ENCODE peak calls at places on chromosomes 16 and 17, in ten cellular contexts. N is left cardiac atrium; K is stimulated activated CD8-positive, alpha-beta memory T cell treated with anti-CD3 and anti-CD28 coated beads, Interleukin-4, amount 100 ng/mL, for 24 hours; Z is activated naive CD4-positive, alpha-beta T cell; D is activated naive CD8-positive, alpha-beta T cell treated with anti-CD3 and anti-CD28 coated beads, Interleukin-2, amount 50 U/mL, for 24 hours; A is NCI-H1092 treated with DMSO at 0.1 percent for 48 hours; V is NAMALWA; H is cardiac muscle cell; W is GM18507; E is stromal cell of bone marrow. I is an unnamed sample.

GRCh38 chr17:68019336-68019674 is 16.2 kb upstream of the KPNA2 start:
- DNase-seq in N (no peak), K (no peak), Z (no peak), D (no peak), A (no peak), V (no peak), H (no peak), W (no peak), E (no peak), I (peak)

GRCh38 chr17:28340374-28340773 is 4.8 kb downstream of the TNFAIP1 start:
- DNase-seq in N (no peak), K (no peak), Z (no peak), D (no peak), A (no peak), V (no peak), H (no peak), W (no peak), E (no peak), I (no peak)

GRCh38 chr16:50879873-50880695 is 138.2 kb downstream of the CYLD start:
- DNase-seq in N (no peak), K (no peak), Z (no peak), D (no peak), A (peak), V (no peak), H (no peak), W (no peak), E (no peak), I (no peak)

GRCh38 chr16:34803683-34804416 is 1344.4 kb downstream of the TP53TG3F start:
- DNase-seq in N (no peak), K (no peak), Z (no peak), D (no peak), A (no peak), V (no peak), H (no peak), W (no peak), E (no peak), I (no peak)

GRCh38 chr16:66226762-66227161 is 139.7 kb upstream of the CDH5 start:
- DNase-seq in N (peak), K (no peak), Z (no peak), D (no peak), A (no peak), V (no peak), H (no peak), W (no peak), E (no peak), I (no peak)

GRCh38 chr16:53435066-53435688 is 906 bp downstream of the RBL2 start:
- DNase-seq in N (peak), K (peak), Z (peak), D (peak), A (peak), V (peak), H (peak), W (peak), E (peak), I (peak)

GRCh38 chr16:12586701-12587100 is 217.0 kb downstream of the CPPED1 start:
- DNase-seq in N (no peak), K (no peak), Z (no peak), D (no peak), A (no peak), V (no peak), H (no peak), W (no peak), E (no peak), I (no peak)

GRCh38 chr17:37696366-37696765 is 48.5 kb downstream of the HNF1B start:
- DNase-seq in N (no peak), K (no peak), Z (no peak), D (no peak), A (no peak), V (no peak), H (no peak), W (no peak), E (no peak), I (no peak)

GRCh38 chr16:76696876-76697275 is 419.7 kb downstream of the CNTNAP4 start:
- DNase-seq in N (no peak), K (no peak), Z (no peak), D (no peak), A (no peak), V (no peak), H (no peak), W (no peak), E (no peak), I (no peak)

GRCh38 chr16:68369168-68369567 is 58.3 kb downstream of the PRMT7 start:
- DNase-seq in N (no peak), K (no peak), Z (no peak), D (no peak), A (no peak), V (no peak), H (no peak), W (no peak), E (no peak), I (no peak)

GRCh38 chr16:79698341-79698753 is 97.8 kb upstream of the MAF start:
- DNase-seq in N (peak), K (no peak), Z (no peak), D (no peak), A (no peak), V (no peak), H (peak), W (no peak), E (peak), I (peak)

GRCh38 chr16:83215417-83216001 is 588.7 kb downstream of the CDH13 start:
- DNase-seq in N (no peak), K (peak), Z (no peak), D (peak), A (no peak), V (peak), H (peak), W (peak), E (no peak), I (peak)

GRCh38 chr17:33389506-33390141 is 96.5 kb upstream of the ASIC2 start:
- DNase-seq in N (no peak), K (no peak), Z (no peak), D (no peak), A (no peak), V (no peak), H (peak), W (no peak), E (no peak), I (no peak)

GRCh38 chr16:90041896-90042473 is 22.7 kb upstream of the DBNDD1 start:
- DNase-seq in N (no peak), K (no peak), Z (no peak), D (no peak), A (no peak), V (no peak), H (no peak), W (no peak), E (no peak), I (no peak)

GRCh38 chr16:30581462-30581861 is 4.0 kb downstream of the ZNF785 start:
- DNase-seq in N (no peak), K (no peak), Z (no peak), D (no peak), A (no peak), V (no peak), H (no peak), W (no peak), E (no peak), I (no peak)

GRCh38 chr16:30774367-30775130 is 12.4 kb downstream of the RNF40 start:
- DNase-seq in N (no peak), K (no peak), Z (no peak), D (no peak), A (no peak), V (no peak), H (no peak), W (no peak), E (no peak), I (no peak)

GRCh38 chr16:51818342-51818944 is 667.4 kb upstream of the SALL1 start:
- DNase-seq in N (no peak), K (no peak), Z (no peak), D (peak), A (peak), V (peak), H (peak), W (no peak), E (no peak), I (peak)

GRCh38 chr17:39926588-39927100 is 757 bp downstream of the ORMDL3 start:
- DNase-seq in N (peak), K (peak), Z (peak), D (peak), A (peak), V (peak), H (peak), W (no peak), E (no peak), I (peak)

GRCh38 chr16:51107742-51108141 is 43.3 kb downstream of the SALL1 start:
- DNase-seq in N (no peak), K (no peak), Z (no peak), D (no peak), A (no peak), V (no peak), H (no peak), W (no peak), E (no peak), I (no peak)

GRCh38 chr17:50149425-50150353 is 788 bp downstream of the PPP1R9B start:
- DNase-seq in N (peak), K (peak), Z (peak), D (peak), A (peak), V (peak), H (peak), W (no peak), E (no peak), I (no peak)

GRCh38 chr17:19644493-19645210 is 3.9 kb upstream of the ALDH3A2 start:
- DNase-seq in N (no peak), K (no peak), Z (no peak), D (no peak), A (no peak), V (no peak), H (peak), W (no peak), E (no peak), I (no peak)

GRCh38 chr17:43940630-43941029 is 1.6 kb downstream of the PPY start:
- DNase-seq in N (no peak), K (no peak), Z (peak), D (peak), A (peak), V (peak), H (peak), W (no peak), E (no peak), I (peak)

GRCh38 chr17:8173056-8173870 is 2.9 kb downstream of the TMEM107 start:
- DNase-seq in N (peak), K (no peak), Z (peak), D (peak), A (peak), V (peak), H (peak), W (no peak), E (peak), I (peak)

I was measured in SJCRH30.